ENCODE peak calls at places on chromosomes 7 and 10, in six cellular contexts. R, G, P, I, U and M are unnamed samples.

GRCh38 chr10:29839826-29840515 is 205.2 kb upstream of the SVIL start:
- DNase-seq in I (no peak), R (no peak), G (no peak), P (no peak), U (no peak), M (no peak)

GRCh38 chr10:29688230-29688634 is 53.5 kb upstream of the SVIL start:
- DNase-seq in R (no peak), I (peak; percentile 76), G (no peak), P (no peak), U (peak; percentile 87), M (no peak)

GRCh38 chr7:18566829-18567228 is 71.3 kb downstream of the HDAC9 start:
- DNase-seq in P (no peak), U (no peak), G (no peak), R (peak; percentile 25), I (no peak), M (no peak)

GRCh38 chr10:72720814-72721665 is 29.1 kb downstream of the MCU start:
- DNase-seq in P (no peak), I (no peak), R (no peak), U (peak; percentile 41), G (no peak), M (no peak)

GRCh38 chr7:29588900-29589696 is 25.5 kb downstream of the PRR15 start:
- DNase-seq in P (peak; percentile 54), U (peak; percentile 63), I (peak; percentile 62), G (no peak), R (peak; percentile 4), M (no peak)

GRCh38 chr10:84850826-84851225 is 522.4 kb downstream of the CCSER2 start:
- DNase-seq in G (no peak), R (no peak), I (no peak), P (no peak), U (no peak), M (no peak)

GRCh38 chr7:37912756-37913155 is 3.9 kb downstream of the SFRP4 start:
- DNase-seq in I (no peak), P (peak; percentile 56), U (no peak), G (no peak), R (no peak), M (no peak)

GRCh38 chr10:34580643-34581042 is 234.5 kb downstream of the PARD3 start:
- DNase-seq in R (no peak), G (no peak), I (no peak), P (peak; percentile 75), U (no peak), M (no peak)

GRCh38 chr7:28315565-28316420 is 96.5 kb upstream of the CREB5 start:
- DNase-seq in P (no peak), I (no peak), G (no peak), U (peak; percentile 68), R (no peak), M (no peak)

GRCh38 chr7:144908943-144909556 is 73.2 kb upstream of the TPK1 start:
- DNase-seq in G (no peak), P (no peak), I (no peak), R (no peak), U (no peak), M (no peak)

GRCh38 chr7:2523461-2523905 is 3.9 kb downstream of the LFNG start:
- DNase-seq in U (peak; percentile 62), G (peak; percentile 31), P (no peak), R (no peak), I (peak; percentile 95), M (no peak)

GRCh38 chr10:5317547-5318107 is 47.1 kb upstream of the UCN3 start:
- DNase-seq in R (no peak), U (peak; percentile 18), P (peak; percentile 58), G (no peak), I (no peak), M (no peak)

GRCh38 chr7:94423865-94424264 is 29.2 kb downstream of the COL1A2 start:
- DNase-seq in G (no peak), I (no peak), U (no peak), R (no peak), P (peak; percentile 72), M (no peak)

GRCh38 chr10:51786016-51786683 is 86.8 kb upstream of the CSTF2T start:
- DNase-seq in R (no peak), P (no peak), I (peak; percentile 2), G (no peak), U (peak; percentile 35), M (no peak)

GRCh38 chr7:157136372-157136771 is 2.4 kb upstream of the UBE3C start:
- DNase-seq in G (no peak), P (peak; percentile 95), R (no peak), I (no peak), U (peak; percentile 31), M (no peak)

GRCh38 chr7:66429498-66430163 is 199.1 kb upstream of the KCTD7 start:
- DNase-seq in U (peak; percentile 56), P (peak; percentile 19), R (no peak), G (no peak), I (no peak), M (no peak)

GRCh38 chr10:11088709-11089108 is 71.0 kb downstream of the CELF2 start:
- DNase-seq in P (no peak), R (no peak), U (no peak), I (no peak), G (no peak), M (no peak)

GRCh38 chr7:480531-481218 is 39.0 kb downstream of the PDGFA start:
- DNase-seq in P (no peak), G (no peak), I (peak; percentile 76), R (no peak), U (no peak), M (no peak)

GRCh38 chr7:150383710-150384397 is 4.7 kb downstream of the ZNF775 start:
- DNase-seq in G (no peak), R (no peak), U (peak; percentile 98), P (no peak), I (peak; percentile 97), M (no peak)

GRCh38 chr7:90518630-90519029 is 49.2 kb downstream of the PTTG1IP2 start:
- DNase-seq in I (no peak), R (no peak), P (no peak), U (no peak), G (no peak), M (no peak)

GRCh38 chr10:122124808-122125207 is 135.8 kb downstream of the TACC2 start:
- DNase-seq in R (no peak), P (no peak), G (no peak), U (no peak), I (peak; percentile 57), M (no peak)

GRCh38 chr10:122127943-122128342 is 139.0 kb downstream of the TACC2 start:
- DNase-seq in G (no peak), R (no peak), U (peak; percentile 77), I (no peak), P (no peak), M (no peak)

GRCh38 chr10:122130474-122131110 is 140.5 kb upstream of the BTBD16 start:
- DNase-seq in I (no peak), U (no peak), G (no peak), R (no peak), P (peak; percentile 58), M (no peak)

GRCh38 chr10:122126763-122127659 is 138.0 kb downstream of the TACC2 start:
- DNase-seq in P (peak; percentile 92), I (peak; percentile 57), U (peak; percentile 75), R (no peak), G (no peak), M (no peak)

GRCh38 chr10:122128357-122128756 is 139.4 kb downstream of the TACC2 start:
- DNase-seq in U (no peak), P (no peak), R (no peak), G (peak; percentile 82), I (no peak), M (no peak)
- H3K4me3 ChIP-seq in U (no peak overlapping the region), P (no peak overlapping the region), R (no peak overlapping the region), G (peak overlapping the region; percentile 26), I (no peak overlapping the region), M (peak overlapping the region; percentile 66)

DNA sequence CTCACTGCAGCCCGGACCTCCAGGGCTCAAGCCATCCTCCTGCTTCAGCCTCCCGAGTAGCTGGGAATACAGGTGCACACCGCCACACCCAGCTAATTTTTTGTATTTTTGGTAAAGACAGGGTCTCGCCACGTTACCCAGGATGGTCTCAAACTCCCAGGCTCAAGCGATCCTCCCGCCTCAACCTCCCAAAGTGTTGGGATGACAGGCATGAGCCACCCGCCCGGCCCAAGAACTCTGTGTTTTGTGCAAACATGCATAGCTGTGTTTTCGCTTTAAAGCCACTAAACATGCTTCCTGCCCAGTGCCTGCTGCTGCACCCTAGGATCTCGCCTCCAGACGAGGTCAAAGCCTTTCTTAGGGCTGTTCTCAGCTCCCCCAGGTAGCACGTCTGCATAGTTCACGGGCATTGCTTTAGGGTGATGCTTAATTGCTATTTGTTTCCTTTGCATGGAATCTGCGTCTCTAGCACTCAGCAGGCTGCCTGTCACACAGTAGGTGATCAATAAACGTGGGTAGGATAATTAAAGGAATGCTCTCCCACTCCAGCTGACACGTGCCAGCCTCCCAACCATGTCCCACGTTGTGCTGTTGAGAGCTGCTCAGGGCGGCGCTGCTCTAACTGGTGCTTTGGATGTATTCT is 51.0 kb upstream of the FOXK1 start:
- DNase-seq in R (no peak), G (no peak), P (no peak), U (no peak), I (no peak), M (no peak)
- H3K4me3 ChIP-seq in R (no peak overlapping the region), G (no peak overlapping the region), P (peak overlapping the region; percentile 48), U (no peak overlapping the region), I (no peak overlapping the region), M (peak overlapping the region; percentile 65)

GRCh38 chr7:35454575-35455385 is 200.9 kb upstream of the TBX20 start:
- DNase-seq in R (no peak), I (peak; percentile 46), U (no peak), G (peak; percentile 32), P (no peak), M (no peak)
- H3K4me3 ChIP-seq in R (no peak overlapping the region), I (peak overlapping the region; percentile 38), U (no peak overlapping the region), G (no peak overlapping the region), P (no peak overlapping the region), M (no peak overlapping the region)

GRCh38 chr7:103369430-103369829 is 22.0 kb downstream of the PSMC2 start:
- DNase-seq in P (no peak), R (no peak), I (no peak), G (no peak), U (no peak), M (no peak)
- H3K4me3 ChIP-seq in P (no peak overlapping the region), R (no peak overlapping the region), I (no peak overlapping the region), G (no peak overlapping the region), U (no peak overlapping the region), M (no peak overlapping the region)

GRCh38 chr7:128409435-128410091 is at the start of gene IMPDH1:
- DNase-seq in G (peak; percentile 90), P (peak; percentile 79), R (no peak), U (peak; percentile 70), I (peak; percentile 100), M (peak; percentile 59)

GRCh38 chr7:128408709-128409434 is 910 bp downstream of the IMPDH1 start:
- DNase-seq in P (peak; percentile 40), R (no peak), U (peak; percentile 6), G (no peak), I (peak; percentile 78), M (no peak)

GRCh38 chr7:128406147-128406985 is 3.4 kb downstream of the IMPDH1 start:
- DNase-seq in P (no peak), G (no peak), R (no peak), I (peak; percentile 57), U (peak; percentile 18), M (no peak)

GRCh38 chr7:128406986-128407589 is 2.7 kb downstream of the IMPDH1 start:
- DNase-seq in G (no peak), P (peak; percentile 17), I (peak; percentile 56), U (no peak), R (no peak), M (no peak)

GRCh38 chr7:128407751-128408708 is 1.8 kb downstream of the IMPDH1 start:
- DNase-seq in G (no peak), I (peak; percentile 63), R (no peak), P (no peak), U (peak; percentile 13), M (no peak)
- H3K4me3 ChIP-seq in G (no peak overlapping the region), I (no peak overlapping the region), R (no peak overlapping the region), P (no peak overlapping the region), U (no peak overlapping the region), M (peak overlapping the region; percentile 87)

GRCh38 chr7:47571355-47572100 is 10.4 kb downstream of the TNS3 start:
- DNase-seq in G (peak; percentile 89), P (peak; percentile 69), I (no peak), R (no peak), U (peak; percentile 37), M (peak; percentile 63)
- H3K4me3 ChIP-seq in G (no peak overlapping the region), P (no peak overlapping the region), I (no peak overlapping the region), R (no peak overlapping the region), U (no peak overlapping the region), M (peak overlapping the region; percentile 53)